ENCODE peak calls at places on chromosomes 13 and 19, in ten cellular contexts. Y, L, O, W, N, C, E, R, Z and X are unnamed samples.

GRCh38 chr19:40217921-40218890 is at the start of gene TTC9B:
- DNase-seq in Y (peak), L (no peak), O (no peak), W (no peak), N (no peak), C (no peak), E (no peak), R (no peak), Z (no peak), X (no peak)

GRCh38 chr13:111202745-111203144 is 87.6 kb downstream of the ARHGEF7 start:
- DNase-seq in Y (peak), L (no peak), O (no peak), W (no peak), N (peak), C (peak), E (no peak), R (no peak), Z (no peak), X (no peak)

GRCh38 chr13:50122465-50122864 is 107.2 kb downstream of the KCNRG start:
- DNase-seq in Y (no peak), L (no peak), O (no peak), W (no peak), N (no peak), C (no peak), E (no peak), R (no peak), Z (no peak), X (no peak)

GRCh38 chr13:109672545-109672944 is 113.8 kb downstream of the IRS2 start:
- DNase-seq in Y (peak), L (no peak), O (no peak), W (no peak), N (no peak), C (no peak), E (no peak), R (no peak), Z (no peak), X (no peak)

GRCh38 chr19:46944918-46945628 is 74.6 kb upstream of the NPAS1 start:
- DNase-seq in Y (peak), L (peak), O (no peak), W (no peak), N (no peak), C (peak), E (peak), R (no peak), Z (no peak), X (no peak)

GRCh38 chr13:92362717-92363116 is 863.9 kb upstream of the GPC6 start:
- DNase-seq in Y (no peak), L (no peak), O (no peak), W (no peak), N (no peak), C (peak), E (no peak), R (no peak), Z (no peak), X (no peak)

GRCh38 chr13:106052200-106052767 is 483.2 kb downstream of the EFNB2 start:
- DNase-seq in Y (peak), L (no peak), O (no peak), W (no peak), N (no peak), C (peak), E (no peak), R (no peak), Z (no peak), X (no peak)

GRCh38 chr13:50388481-50388880 is 373.2 kb downstream of the KCNRG start:
- DNase-seq in Y (no peak), L (no peak), O (no peak), W (no peak), N (no peak), C (no peak), E (no peak), R (no peak), Z (no peak), X (no peak)

GRCh38 chr13:51330741-51331140 is 8.8 kb upstream of the SERPINE3 start:
- DNase-seq in Y (peak), L (no peak), O (no peak), W (no peak), N (peak), C (no peak), E (no peak), R (peak), Z (no peak), X (peak)

GRCh38 chr19:19579533-19580361 is 38.7 kb downstream of the PBX4 start:
- DNase-seq in Y (no peak), L (no peak), O (no peak), W (no peak), N (no peak), C (no peak), E (no peak), R (no peak), Z (no peak), X (no peak)

GRCh38 chr19:23312515-23312914 is 62.3 kb upstream of the ZNF724 start:
- DNase-seq in Y (no peak), L (no peak), O (no peak), W (no peak), N (no peak), C (no peak), E (no peak), R (no peak), Z (no peak), X (no peak)

GRCh38 chr13:42380420-42381164 is 108.6 kb downstream of the AKAP11 start:
- DNase-seq in Y (no peak), L (no peak), O (no peak), W (no peak), N (no peak), C (no peak), E (no peak), R (peak), Z (no peak), X (no peak)

GRCh38 chr19:46732966-46733692 is 12.7 kb upstream of the FKRP start:
- DNase-seq in Y (peak), L (no peak), O (no peak), W (no peak), N (no peak), C (peak), E (no peak), R (no peak), Z (no peak), X (peak)

GRCh38 chr19:48746738-48747575 is at the start of gene IZUMO1:
- DNase-seq in Y (peak), L (no peak), O (no peak), W (no peak), N (peak), C (peak), E (peak), R (no peak), Z (peak), X (peak)

GRCh38 chr19:47643281-47643680 is 34.3 kb downstream of the BICRA start:
- DNase-seq in Y (no peak), L (no peak), O (no peak), W (no peak), N (no peak), C (no peak), E (no peak), R (no peak), Z (no peak), X (no peak)

GRCh38 chr19:371501-372160 is 27.0 kb upstream of the MIER2 start:
- DNase-seq in Y (peak), L (no peak), O (no peak), W (no peak), N (no peak), C (no peak), E (no peak), R (no peak), Z (no peak), X (no peak)

GRCh38 chr19:55440411-55441105 is 2.5 kb downstream of the SHISA7 start:
- DNase-seq in Y (peak), L (no peak), O (no peak), W (no peak), N (no peak), C (no peak), E (no peak), R (no peak), Z (no peak), X (no peak)

GRCh38 chr13:71290963-71291937 is 575.8 kb downstream of the DACH1 start:
- DNase-seq in Y (peak), L (no peak), O (no peak), W (no peak), N (peak), C (peak), E (no peak), R (peak), Z (peak), X (peak)

GRCh38 chr13:97076898-97077297 is 82.6 kb upstream of the OXGR1 start:
- DNase-seq in Y (no peak), L (no peak), O (no peak), W (no peak), N (no peak), C (peak), E (no peak), R (no peak), Z (no peak), X (no peak)

GRCh38 chr19:2042485-2043268 is 8.4 kb downstream of the MKNK2 start:
- DNase-seq in Y (no peak), L (no peak), O (no peak), W (no peak), N (no peak), C (no peak), E (peak), R (no peak), Z (no peak), X (no peak)

GRCh38 chr19:48720613-48721296 is 1.2 kb upstream of the MAMSTR start:
- DNase-seq in Y (peak), L (peak), O (peak), W (peak), N (peak), C (peak), E (peak), R (peak), Z (peak), X (peak)

GRCh38 chr13:43799191-43799590 is 12.4 kb upstream of the ENOX1 start:
- DNase-seq in Y (no peak), L (no peak), O (no peak), W (no peak), N (no peak), C (no peak), E (no peak), R (no peak), Z (no peak), X (no peak)

GRCh38 chr19:6239401-6239844 is 40.4 kb downstream of the MLLT1 start:
- DNase-seq in Y (no peak), L (no peak), O (no peak), W (no peak), N (no peak), C (no peak), E (no peak), R (no peak), Z (no peak), X (no peak)

GRCh38 chr19:22332924-22333323 is 46.7 kb downstream of the ZNF729 start:
- DNase-seq in Y (peak), L (no peak), O (no peak), W (no peak), N (no peak), C (no peak), E (no peak), R (no peak), Z (no peak), X (peak)

GRCh38 chr13:38687246-38688229 is 661 bp downstream of the FREM2 start:
- DNase-seq in Y (no peak), L (no peak), O (no peak), W (peak), N (no peak), C (peak), E (no peak), R (no peak), Z (no peak), X (no peak)

GRCh38 chr13:95058680-95059079 is 242.6 kb downstream of the ABCC4 start:
- DNase-seq in Y (no peak), L (no peak), O (no peak), W (no peak), N (no peak), C (no peak), E (no peak), R (no peak), Z (no peak), X (no peak)

GRCh38 chr13:77919351-77920294 is 992 bp upstream of the EDNRB start:
- DNase-seq in Y (no peak), L (no peak), O (no peak), W (no peak), N (no peak), C (peak), E (peak), R (no peak), Z (no peak), X (no peak)